ENCODE peak calls at places on chromosomes 12 and 14, in eight cellular contexts. X is aorta; S is stimulated activated CD8-positive, alpha-beta memory T cell treated with anti-CD3 and anti-CD28 coated beads, Interleukin-4, amount 100 ng/mL, for 4 hours; A is HTR-8/SVneo; F is fibroblast of lung; L is SW 1271; P is AG10803; U is RPMI8226. C is an unnamed sample.

GRCh38 chr12:25052191-25053020 is 103.5 kb upstream of the BCAT1 start:
- DNase-seq in U (peak), L (no peak), S (no peak), A (no peak), P (no peak), X (no peak), F (no peak), C (no peak)

GRCh38 chr12:109770861-109771670 is 57.4 kb downstream of the FAM222A start:
- DNase-seq in L (no peak), S (no peak), U (no peak), P (no peak), F (no peak), A (no peak), X (peak), C (no peak)

GRCh38 chr14:24093901-24094838 is at the start of gene PCK2:
- DNase-seq in S (peak), P (peak), L (peak), A (peak), F (peak), X (peak), U (peak), C (peak)

GRCh38 chr12:48580831-48581230 is 11.0 kb upstream of the LALBA start:
- DNase-seq in S (no peak), L (no peak), X (no peak), A (no peak), U (no peak), F (no peak), P (no peak), C (no peak)

GRCh38 chr12:62813031-62813829 is 121.7 kb downstream of the PPM1H start:
- DNase-seq in U (peak), A (peak), F (peak), P (peak), L (peak), S (no peak), X (peak), C (peak)

GRCh38 chr12:76037130-76038105 is 5.8 kb upstream of the PHLDA1 start:
- DNase-seq in L (peak), S (no peak), A (no peak), X (no peak), P (peak), U (peak), F (peak), C (peak)

GRCh38 chr12:54011665-54012532 is 3.1 kb downstream of the HOXC8 start:
- DNase-seq in F (no peak), L (no peak), A (no peak), P (no peak), U (no peak), X (no peak), S (no peak), C (no peak)

GRCh38 chr14:61523751-61524150 is 171.6 kb upstream of the HIF1A start:
- DNase-seq in P (no peak), S (no peak), L (no peak), F (no peak), X (no peak), A (no peak), U (no peak), C (no peak)

GRCh38 chr12:87428701-87429277 is 600.4 kb downstream of the C12orf50 start:
- DNase-seq in S (no peak), U (no peak), A (no peak), L (no peak), X (no peak), F (peak), P (no peak), C (no peak)

GRCh38 chr12:40552868-40553267 is 139.4 kb upstream of the CNTN1 start:
- DNase-seq in L (no peak), S (no peak), A (no peak), P (no peak), U (no peak), F (peak), X (no peak), C (no peak)

GRCh38 chr14:104355949-104356737 is 217.8 kb downstream of the KIF26A start:
- DNase-seq in X (no peak), U (no peak), P (no peak), S (no peak), L (no peak), A (peak), F (no peak), C (no peak)

GRCh38 chr14:83923836-83924235 is 1606.1 kb upstream of the FLRT2 start:
- DNase-seq in U (no peak), P (no peak), F (no peak), S (no peak), L (no peak), X (peak), A (no peak), C (no peak)

GRCh38 chr14:73261520-73262426 is 24.5 kb downstream of the PAPLN start:
- DNase-seq in L (no peak), S (no peak), P (no peak), A (no peak), U (no peak), X (no peak), F (no peak), C (no peak)

GRCh38 chr14:105178868-105179140 is 2.3 kb downstream of the NUDT14 start:
- DNase-seq in P (no peak), A (no peak), S (no peak), F (no peak), X (no peak), L (no peak), U (no peak), C (no peak)

GRCh38 chr14:58138719-58139482 is 13.1 kb downstream of the ARMH4 start:
- DNase-seq in S (no peak), X (no peak), A (no peak), L (no peak), F (no peak), P (no peak), U (no peak), C (no peak)

GRCh38 chr12:130131817-130132216 is 30.4 kb upstream of the FZD10 start:
- DNase-seq in F (no peak), A (no peak), X (no peak), S (no peak), P (no peak), L (no peak), U (no peak), C (no peak)

GRCh38 chr14:39469094-39469710 is 37.0 kb upstream of the FBXO33 start:
- DNase-seq in S (no peak), U (peak), P (peak), F (no peak), X (peak), L (no peak), A (no peak), C (no peak)

GRCh38 chr12:55818886-55819285 is 1.0 kb downstream of the ORMDL2 start:
- DNase-seq in A (no peak), U (no peak), X (peak), L (no peak), P (peak), F (peak), S (no peak), C (peak)

GRCh38 chr12:96878704-96879103 is 28.4 kb upstream of the NEDD1 start:
- DNase-seq in X (no peak), S (no peak), U (no peak), A (peak), P (peak), F (peak), L (no peak), C (peak)

GRCh38 chr14:97379091-97379531 is 581.9 kb downstream of the VRK1 start:
- DNase-seq in U (no peak), X (no peak), F (no peak), A (no peak), P (no peak), L (no peak), S (no peak), C (no peak)

GRCh38 chr12:88113871-88114270 is 28.0 kb downstream of the CEP290 start:
- DNase-seq in U (no peak), L (no peak), X (no peak), P (peak), A (peak), S (no peak), F (peak), C (peak)

GRCh38 chr12:47781479-47782371 is 8.7 kb downstream of the SLC48A1 start:
- DNase-seq in A (no peak), S (no peak), X (no peak), P (no peak), L (no peak), F (no peak), U (no peak), C (no peak)

GRCh38 chr12:133108150-133108549 is 21.9 kb downstream of the ZNF891 start:
- DNase-seq in A (no peak), X (no peak), P (no peak), S (no peak), U (no peak), L (no peak), F (no peak), C (no peak)

GRCh38 chr12:30826276-30826675 is 71.5 kb upstream of the CAPRIN2 start:
- DNase-seq in A (no peak), S (no peak), F (no peak), U (no peak), X (no peak), L (no peak), P (no peak), C (no peak)

GRCh38 chr12:47801170-47801903 is 18.4 kb downstream of the HDAC7 start:
- DNase-seq in U (no peak), P (no peak), F (no peak), X (no peak), L (no peak), A (no peak), S (no peak), C (no peak)